ENCODE peak calls at places on chromosomes 5 and 9, in four cellular contexts. G, W, U and H are unnamed samples.

GRCh38 chr9:36748322-36748899 is 175.7 kb downstream of the MELK start:
- DNase-seq in G (peak; percentile 62), W (peak; percentile 19), U (peak; percentile 22), H (peak; percentile 45)

GRCh38 chr5:149618581-149619248 is 37.4 kb downstream of the ARHGEF37 start:
- DNase-seq in G (peak; percentile 60), W (no peak), U (peak; percentile 57), H (peak; percentile 70)

GRCh38 chr5:144369001-144369400 is 198.3 kb downstream of the KCTD16 start:
- DNase-seq in G (no peak), W (no peak), U (no peak), H (no peak)

GRCh38 chr5:103000089-103000488 is 119.8 kb downstream of the GIN1 start:
- DNase-seq in G (no peak), W (no peak), U (no peak), H (no peak)

GRCh38 chr5:179160584-179160983 is 100.4 kb downstream of the ZNF354C start:
- DNase-seq in G (no peak), W (no peak), U (no peak), H (no peak)

GRCh38 chr9:73810585-73811215 is 659.0 kb downstream of the ANXA1 start:
- DNase-seq in G (no peak), W (no peak), U (no peak), H (no peak)

GRCh38 chr5:133128066-133128465 is 76.3 kb downstream of the HSPA4 start:
- DNase-seq in G (no peak), W (no peak), U (no peak), H (no peak)

GRCh38 chr5:132086277-132086794 is 12.7 kb downstream of the CSF2 start:
- DNase-seq in G (no peak), W (peak; percentile 74), U (peak; percentile 85), H (peak; percentile 95)

GRCh38 chr9:109120204-109120789 is 550 bp upstream of the TMEM245 start:
- DNase-seq in G (no peak), W (no peak), U (no peak), H (no peak)

GRCh38 chr5:3218096-3218495 is 377.5 kb upstream of the IRX1 start:
- DNase-seq in G (no peak), W (no peak), U (no peak), H (no peak)

GRCh38 chr5:31921852-31922305 is 252.2 kb downstream of the GOLPH3 start:
- DNase-seq in G (no peak), W (no peak), U (no peak), H (peak; percentile 28)

GRCh38 chr9:110452227-110452801 is 114.7 kb upstream of the TXNDC8 start:
- DNase-seq in G (no peak), W (no peak), U (no peak), H (no peak)

GRCh38 chr9:89951671-89952070 is 346.9 kb downstream of the GADD45G start:
- DNase-seq in G (no peak), W (no peak), U (no peak), H (no peak)

GRCh38 chr5:122726990-122727616 is 47.8 kb upstream of the SNX2 start:
- DNase-seq in G (no peak), W (no peak), U (no peak), H (no peak)

GRCh38 chr5:59042683-59043082 is 459.8 kb downstream of the RAB3C start:
- DNase-seq in G (no peak), W (peak; percentile 71), U (no peak), H (no peak)

GRCh38 chr9:136297766-136298735 is 5.8 kb downstream of the CCDC187 start:
- DNase-seq in G (no peak), W (no peak), U (no peak), H (no peak)
- H3K4me1 ChIP-seq in G (no peaks in the 10 kb centered on the region), W (no peaks in the 10 kb centered on the region), U (no peaks in the 10 kb centered on the region), H (peaks cover 5% of the 10 kb centered on the region)

DNA sequence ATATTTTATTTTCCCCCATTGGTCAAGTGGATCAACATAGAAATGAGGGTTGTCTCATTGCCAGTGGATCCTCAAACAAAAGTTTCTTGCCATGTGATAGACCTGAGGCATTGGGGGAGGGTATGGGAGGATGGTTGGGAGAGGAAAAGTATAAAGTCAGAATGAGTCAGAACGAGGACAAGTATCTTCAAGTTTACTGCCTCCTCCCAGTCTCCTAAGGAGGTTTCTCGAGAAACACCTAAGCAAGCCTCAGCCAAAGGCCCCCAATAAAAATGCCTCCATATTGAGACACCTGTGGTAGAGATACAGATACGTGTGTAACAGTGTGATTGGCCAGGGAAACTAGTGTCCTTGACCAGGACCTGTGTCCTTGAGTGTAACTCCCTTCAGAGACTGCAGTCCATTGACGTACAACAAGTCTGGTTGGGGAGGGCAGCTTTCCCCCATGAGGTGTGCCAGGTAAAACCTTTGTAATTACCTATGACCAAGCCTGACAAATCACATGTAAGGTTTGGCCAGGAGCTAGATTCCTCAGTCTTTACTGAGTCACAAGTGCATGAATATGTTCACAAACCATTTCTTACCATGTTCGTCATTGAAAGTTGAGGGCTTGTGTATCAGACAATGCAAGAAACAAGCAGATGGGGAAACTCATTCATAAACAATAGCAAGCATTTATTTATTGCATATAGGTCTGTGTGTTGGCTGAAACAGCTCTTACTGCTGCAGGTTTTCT is 198.6 kb upstream of the SH3GL2 start:
- DNase-seq in G (no peak), W (no peak), U (no peak), H (no peak)
- H3K4me3 ChIP-seq in G (no peak overlapping the region), W (no peak overlapping the region), U (no peak overlapping the region), H (no peak overlapping the region)

DNA sequence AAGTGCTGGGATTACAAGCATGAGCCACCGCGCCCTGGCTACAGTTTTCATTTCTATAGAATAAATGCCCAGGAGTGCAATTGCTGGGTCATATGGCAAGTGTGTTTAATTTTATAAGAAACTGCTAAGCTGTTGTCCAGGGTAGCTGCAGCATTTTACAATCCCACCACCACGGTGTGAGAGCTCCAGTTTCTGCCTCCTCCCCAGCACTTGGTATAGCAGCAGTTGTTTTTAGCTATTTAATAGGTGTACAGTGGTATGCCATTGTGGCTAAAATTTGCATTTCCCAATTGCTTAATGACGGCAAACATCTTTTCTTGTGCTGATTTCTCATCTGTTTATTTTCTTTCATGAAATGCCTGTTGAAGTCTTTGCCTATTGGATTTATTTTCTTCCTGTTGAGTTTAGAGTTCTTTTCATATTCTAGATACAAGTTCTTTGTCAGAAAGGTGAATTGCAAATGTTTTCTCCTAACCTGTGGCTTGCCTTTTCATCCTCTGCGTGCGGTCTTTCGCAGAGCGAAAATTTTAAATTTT is 100.3 kb downstream of the NDFIP1 start:
- DNase-seq in G (no peak), W (no peak), U (no peak), H (no peak)
- H3K27ac ChIP-seq in G (no peak overlapping the region), W (no peak overlapping the region), U (no peak overlapping the region), H (no peak overlapping the region)

GRCh38 chr9:115211413-115212204 is 93.7 kb upstream of the TNC start:
- DNase-seq in G (no peak), W (no peak), U (no peak), H (no peak)
- H3K4me1 ChIP-seq in G (no peaks in the 10 kb centered on the region), W (peaks cover 7% of the 10 kb centered on the region), U (no peaks in the 10 kb centered on the region), H (peaks cover 50% of the 10 kb centered on the region)

DNA sequence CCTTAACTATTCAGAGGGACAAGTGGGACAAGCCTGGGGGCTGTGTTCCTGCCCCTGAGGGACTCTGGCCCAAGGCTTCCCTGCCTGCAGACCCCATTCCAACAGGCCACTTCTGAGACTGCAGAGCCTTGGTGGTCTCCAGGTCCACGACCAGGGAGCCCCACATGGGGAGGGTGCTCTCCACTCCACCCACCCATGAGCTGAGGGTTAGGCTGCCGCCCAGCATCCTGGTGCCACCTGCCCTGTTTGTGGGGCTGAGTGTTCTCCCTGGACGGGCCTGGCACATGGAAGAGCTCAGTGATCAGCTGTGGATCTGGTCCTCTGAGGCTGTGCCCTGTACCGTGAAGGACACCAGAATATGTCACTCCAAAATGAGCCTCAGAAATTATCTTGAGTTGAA is 2.5 kb upstream of the ABO start:
- DNase-seq in G (no peak), W (no peak), U (no peak), H (no peak)
- H3K4me3 ChIP-seq in G (no peak overlapping the region), W (no peak overlapping the region), U (no peak overlapping the region), H (no peak overlapping the region)

GRCh38 chr5:79418276-79418675 is 95.7 kb downstream of the HOMER1 start:
- DNase-seq in G (no peak), W (no peak), U (no peak), H (no peak)

GRCh38 chr5:79413112-79413511 is 100.8 kb downstream of the HOMER1 start:
- DNase-seq in G (no peak), W (no peak), U (no peak), H (no peak)

GRCh38 chr5:79416499-79416898 is 97.4 kb downstream of the HOMER1 start:
- DNase-seq in G (no peak), W (no peak), U (no peak), H (no peak)

GRCh38 chr5:79420248-79420647 is 93.7 kb downstream of the HOMER1 start:
- DNase-seq in G (no peak), W (no peak), U (no peak), H (no peak)

GRCh38 chr5:79417495-79417894 is 96.4 kb downstream of the HOMER1 start:
- DNase-seq in G (no peak), W (no peak), U (no peak), H (no peak)
- H3K27ac ChIP-seq in G (no peak overlapping the region), W (no peak overlapping the region), U (no peak overlapping the region), H (no peak overlapping the region)

DNA sequence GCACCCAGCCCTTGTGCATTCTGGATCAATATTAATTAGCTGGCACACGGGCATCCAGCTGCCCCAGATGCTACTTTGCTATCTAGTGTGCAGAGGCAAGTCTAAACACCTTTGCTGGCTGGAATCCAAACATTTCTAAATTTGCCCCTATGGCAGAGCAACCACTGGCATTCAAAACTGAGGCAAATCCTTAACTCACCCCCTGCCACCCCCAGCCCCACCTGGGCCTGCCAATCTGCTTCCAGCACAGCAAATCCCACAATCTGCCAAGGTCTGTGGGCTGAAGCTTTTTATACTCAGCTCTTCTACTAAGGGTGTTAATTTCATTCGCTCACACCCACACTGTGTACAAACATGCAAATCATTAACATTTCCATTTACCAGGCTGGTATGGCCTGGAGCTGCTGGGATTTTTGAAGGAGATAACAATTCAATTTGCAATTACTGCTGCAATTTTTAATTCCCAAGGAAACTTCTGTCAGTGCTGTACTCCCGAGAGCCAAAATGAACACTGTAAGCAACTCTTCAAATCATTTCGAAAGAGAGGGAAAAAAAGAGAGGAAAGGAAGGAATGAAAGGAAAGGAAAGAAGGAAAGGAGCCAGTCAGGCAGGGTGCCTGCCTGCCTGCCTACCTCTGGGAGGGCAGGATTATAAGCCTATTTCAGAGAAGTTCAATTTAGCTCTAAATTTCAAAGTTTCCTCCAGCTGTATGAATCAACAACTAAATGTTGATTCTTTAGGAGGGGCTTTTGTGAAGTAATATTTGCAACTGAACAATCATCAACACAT is 35.5 kb downstream of the RAPGEF1 start:
- DNase-seq in G (no peak), W (no peak), U (no peak), H (no peak)
- H3K4me1 ChIP-seq in G (peaks cover 12% of the 10 kb centered on the region), W (peaks cover 98% of the 10 kb centered on the region), U (peaks cover 42% of the 10 kb centered on the region), H (peaks cover 40% of the 10 kb centered on the region)

DNA sequence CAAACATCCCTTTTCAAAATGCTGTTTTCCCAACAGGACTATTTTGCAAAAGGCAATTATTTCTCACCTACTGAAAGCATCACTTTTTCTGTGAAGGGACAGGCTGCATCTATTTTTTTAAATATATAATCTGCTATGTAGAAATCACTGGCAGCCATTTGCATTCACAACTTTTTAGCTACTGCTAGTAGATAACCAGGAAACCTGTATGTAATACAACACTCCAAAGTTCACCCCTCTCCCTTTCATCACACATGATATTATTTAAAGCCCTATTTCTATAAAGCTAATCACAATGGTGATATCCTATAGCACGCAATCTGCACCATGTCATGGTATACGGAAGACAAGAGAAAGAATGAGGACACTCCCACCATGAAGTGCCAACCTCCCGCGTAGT is 9.8 kb downstream of the DMGDH start:
- DNase-seq in G (no peak), W (no peak), U (no peak), H (no peak)
- H3K4me3 ChIP-seq in G (no peak overlapping the region), W (no peak overlapping the region), U (no peak overlapping the region), H (no peak overlapping the region)